ENCODE peak calls at places on chromosomes 2 and 18, in seven cellular contexts. D, F, R, E, Y, K and Q are unnamed samples.
A peak's percentile ranks its signal among the peaks of the same experiment; 100 is the strongest.

GRCh38 chr2:231393149-231394131 is 2.1 kb upstream of the B3GNT7 start:
- DNase-seq in E (no peak), F (peak; percentile 95), Y (peak; percentile 81), R (no peak), K (peak; percentile 81), D (no peak), Q (no peak)

GRCh38 chr2:121172456-121172855 is 112.5 kb downstream of the TFCP2L1 start:
- DNase-seq in F (no peak), E (no peak), K (no peak), R (no peak), D (no peak), Y (no peak), Q (no peak)

GRCh38 chr2:178860551-178860950 is 53.3 kb upstream of the TTN start:
- DNase-seq in K (no peak), E (no peak), D (no peak), Y (no peak), F (no peak), R (no peak), Q (peak; percentile 30)

GRCh38 chr2:232351686-232352510 is 26.7 kb upstream of the ALPP start:
- DNase-seq in D (no peak), Y (peak; percentile 55), E (no peak), K (no peak), F (peak; percentile 69), R (no peak), Q (no peak)

GRCh38 chr2:86786001-86786536 is 4.6 kb downstream of the CD8A start:
- DNase-seq in R (no peak), E (peak; percentile 47), Y (no peak), K (no peak), D (no peak), F (no peak), Q (no peak)

GRCh38 chr2:162768646-162769045 is 69.9 kb downstream of the KCNH7 start:
- DNase-seq in E (no peak), Y (peak; percentile 22), D (no peak), K (no peak), F (peak; percentile 2), R (no peak), Q (no peak)

GRCh38 chr2:5938566-5938896 is 246.3 kb downstream of the SOX11 start:
- DNase-seq in E (no peak), R (no peak), D (no peak), K (no peak), F (peak; percentile 56), Y (peak; percentile 58), Q (no peak)

GRCh38 chr18:12313530-12314245 is 5.6 kb downstream of the TUBB6 start:
- DNase-seq in F (no peak), R (no peak), E (no peak), K (no peak), D (no peak), Y (no peak), Q (no peak)

GRCh38 chr18:29096380-29096779 is 919.5 kb upstream of the CDH2 start:
- DNase-seq in Y (no peak), K (no peak), D (no peak), R (no peak), F (no peak), E (no peak), Q (no peak)

GRCh38 chr2:76427447-76427846 is 716.7 kb upstream of the GCFC2 start:
- DNase-seq in K (no peak), F (no peak), D (peak; percentile 12), R (no peak), E (no peak), Y (no peak), Q (no peak)

GRCh38 chr2:14306268-14306950 is 326.1 kb upstream of the LRATD1 start:
- DNase-seq in K (no peak), F (no peak), R (no peak), Y (no peak), E (no peak), D (no peak), Q (no peak)

GRCh38 chr2:9820020-9820973 is 23.0 kb upstream of the TAF1B start:
- DNase-seq in D (no peak), K (no peak), Y (no peak), F (peak; percentile 71), R (no peak), E (no peak), Q (no peak)

GRCh38 chr2:160054984-160055725 is 7.3 kb downstream of the PLA2R1 start:
- DNase-seq in E (no peak), F (peak; percentile 61), Y (peak; percentile 72), R (no peak), K (no peak), D (no peak), Q (no peak)

GRCh38 chr18:60667016-60667415 is 294.4 kb upstream of the MC4R start:
- DNase-seq in R (no peak), E (no peak), D (no peak), Y (no peak), F (no peak), K (no peak), Q (no peak)

GRCh38 chr2:22382439-22383169 is 1002.4 kb upstream of the KLHL29 start:
- DNase-seq in R (no peak), F (no peak), D (no peak), K (no peak), Y (no peak), E (no peak), Q (no peak)